ENCODE peak calls at places on chromosome 12, in ten cellular contexts. F, U, B, W, L, N, J, M, R and P are unnamed samples.

GRCh38 chr12:118035194-118036041 is 18.9 kb downstream of the RFC5 start:
- DNase-seq in W (peak), R (no peak), U (no peak), B (no peak), F (no peak), L (no peak), M (no peak), N (no peak), J (no peak), P (no peak)

GRCh38 chr12:130461868-130462557 is 124.3 kb downstream of the PIWIL1 start:
- DNase-seq in N (no peak), M (no peak), F (peak), R (no peak), L (no peak), B (no peak), W (no peak), J (no peak), U (no peak), P (no peak)

GRCh38 chr12:6294533-6295186 is 15.8 kb upstream of the PLEKHG6 start:
- DNase-seq in J (peak), U (no peak), B (no peak), F (no peak), L (no peak), R (no peak), W (no peak), M (no peak), N (no peak), P (no peak)

GRCh38 chr12:83027021-83027723 is 340.5 kb downstream of the TMTC2 start:
- DNase-seq in U (no peak), F (no peak), B (no peak), L (no peak), J (no peak), M (no peak), N (no peak), W (no peak), R (no peak), P (no peak)

GRCh38 chr12:73867147-73867546 is 670.5 kb upstream of the ATXN7L3B start:
- DNase-seq in U (no peak), B (no peak), L (no peak), M (no peak), W (peak), F (no peak), R (no peak), N (no peak), J (no peak), P (no peak)

GRCh38 chr12:116043673-116044072 is 233.8 kb downstream of the MED13L start:
- DNase-seq in W (no peak), R (no peak), U (no peak), L (no peak), F (no peak), M (no peak), N (no peak), B (no peak), J (no peak), P (no peak)

GRCh38 chr12:66573605-66574004 is 105.3 kb downstream of the GRIP1 start:
- DNase-seq in L (no peak), U (no peak), B (no peak), F (no peak), J (no peak), W (no peak), N (no peak), R (no peak), M (no peak), P (no peak)

GRCh38 chr12:69982081-69982480 is 157.1 kb downstream of the MYRFL start:
- DNase-seq in W (peak), U (no peak), R (no peak), N (no peak), L (no peak), B (no peak), J (no peak), M (no peak), F (no peak), P (no peak)

DNA sequence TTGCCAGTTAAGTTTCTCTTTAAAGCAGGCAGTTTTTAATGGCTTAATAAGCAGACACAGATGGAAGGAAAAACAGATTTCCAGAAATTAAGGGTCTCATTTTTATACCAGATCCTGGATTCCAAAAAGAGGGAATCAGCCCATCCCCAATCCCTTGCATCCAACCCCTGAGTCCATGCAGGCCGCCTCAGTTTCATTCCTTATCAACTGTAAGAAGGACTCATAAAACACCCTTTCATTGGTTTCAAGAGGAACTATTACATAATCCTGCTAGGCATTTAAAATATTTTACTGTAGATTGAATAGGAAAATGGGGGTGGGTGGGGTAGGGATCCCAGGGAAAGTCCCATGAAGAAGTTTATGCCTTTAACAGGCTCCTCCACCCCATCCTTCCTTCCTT is 9.4 kb downstream of the CCDC184 start:
- DNase-seq in M (no peak), R (no peak), B (no peak), J (no peak), U (no peak), N (no peak), F (no peak), L (no peak), W (no peak), P (no peak)
- H3K4me3 ChIP-seq in M (no peak), R (no peak), B (no peak), J (no peak), U (no peak), N (no peak), F (no peak), L (no peak), W (no peak), P (no peak)

GRCh38 chr12:49543221-49543913 is 4.5 kb downstream of the KCNH3 start:
- DNase-seq in L (peak), J (peak), N (no peak), F (no peak), U (no peak), R (no peak), W (no peak), B (no peak), M (no peak), P (no peak)
- H3K4me3 ChIP-seq in L (no peak), J (no peak), N (no peak), F (no peak), U (no peak), R (no peak), W (no peak), B (no peak), M (no peak), P (no peak)

GRCh38 chr12:102009796-102010195 is 52.0 kb downstream of the WASHC3 start:
- DNase-seq in U (no peak), N (no peak), R (no peak), F (no peak), M (no peak), B (no peak), W (no peak), J (no peak), L (no peak), P (no peak)
- H3K4me3 ChIP-seq in U (no peak), N (no peak), R (no peak), F (no peak), M (no peak), B (no peak), W (no peak), J (no peak), L (no peak), P (no peak)

GRCh38 chr12:29782285-29782820 is 1.4 kb downstream of the TMTC1 start:
- DNase-seq in R (no peak), W (peak), M (no peak), B (no peak), U (no peak), L (no peak), N (no peak), F (peak), J (peak), P (no peak)
- H3K4me3 ChIP-seq in R (peak), W (peak), M (no peak), B (no peak), U (peak), L (peak), N (peak), F (peak), J (peak), P (no peak)

GRCh38 chr12:851343-851742 is 98.2 kb downstream of the RAD52 start:
- DNase-seq in B (no peak), M (no peak), W (peak), L (no peak), F (peak), U (no peak), J (no peak), N (no peak), R (no peak), P (no peak)
- H3K4me3 ChIP-seq in B (no peak), M (no peak), W (no peak), L (no peak), F (no peak), U (no peak), J (no peak), N (no peak), R (no peak), P (no peak)

GRCh38 chr12:50110127-50110761 is 1.8 kb upstream of the COX14 start:
- DNase-seq in L (peak), B (no peak), N (peak), W (no peak), J (peak), F (no peak), M (no peak), R (no peak), U (peak), P (no peak)
- H3K4me3 ChIP-seq in L (peak), B (no peak), N (peak), W (no peak), J (no peak), F (no peak), M (no peak), R (no peak), U (peak), P (no peak)

DNA sequence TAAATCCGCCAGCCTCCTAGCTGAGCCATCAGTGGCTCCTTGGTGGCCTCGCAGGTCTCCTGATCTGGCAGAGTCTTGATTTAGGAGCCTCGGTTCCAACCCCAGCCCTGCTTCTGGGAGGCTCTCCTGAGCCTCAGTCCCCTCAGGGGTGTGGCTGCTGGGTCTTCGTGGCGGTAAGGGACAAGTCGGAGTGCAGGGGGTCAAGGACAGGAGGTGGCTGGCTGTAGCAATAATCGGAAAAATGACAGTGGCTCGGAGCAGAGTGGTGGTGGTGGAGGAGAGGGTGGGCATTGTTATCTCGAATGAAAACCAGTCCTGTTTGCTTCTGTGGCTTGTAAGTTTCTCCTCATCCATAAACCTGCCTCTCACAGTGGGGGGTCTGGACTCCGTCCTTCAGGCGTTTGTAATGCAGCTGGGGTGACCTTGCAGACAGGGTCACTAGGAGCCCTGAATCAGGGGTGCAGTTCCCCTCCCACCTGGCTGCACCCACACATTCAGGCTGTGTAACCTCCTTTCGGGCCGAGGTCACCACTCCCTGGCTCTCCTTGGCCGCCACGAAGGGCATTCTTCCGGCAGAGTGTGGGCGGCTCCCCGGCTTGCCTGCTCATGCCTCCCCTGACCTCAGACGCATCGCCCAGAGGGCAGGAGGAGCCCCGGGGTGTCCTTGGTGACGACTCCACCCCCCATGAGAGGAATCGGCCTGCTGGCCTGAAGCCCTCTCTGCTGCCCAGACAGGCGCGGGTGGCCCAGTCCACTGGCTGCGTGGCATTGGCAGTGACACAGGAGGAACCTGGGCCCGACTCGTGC is 8.1 kb downstream of the BCL7A start:
- DNase-seq in L (peak), B (no peak), F (no peak), U (peak), R (no peak), W (no peak), J (peak), M (no peak), N (no peak), P (no peak)
- H3K4me3 ChIP-seq in L (peak), B (no peak), F (no peak), U (no peak), R (no peak), W (no peak), J (no peak), M (no peak), N (no peak), P (no peak)

GRCh38 chr12:122067966-122068365 is 10.6 kb upstream of the MLXIP start:
- DNase-seq in W (no peak), M (peak), N (no peak), B (peak), F (no peak), U (peak), J (no peak), R (no peak), L (no peak), P (peak)
- H3K4me3 ChIP-seq in W (no peak), M (no peak), N (no peak), B (peak), F (no peak), U (no peak), J (no peak), R (no peak), L (no peak), P (peak)